ENCODE peak calls at places on chromosomes 3 and 15, in five cellular contexts. U is brain microvascular endothelial cell, R is A549, C is colonic mucosa, G is nephron progenitor cell. I is an unnamed sample.

GRCh38 chr3:139198186-139198585 is 145.6 kb upstream of the MRPS22 start:
- DNase-seq in R (no peak), C (no peak), U (no peak), G (no peak), I (no peak)

GRCh38 chr3:59367150-59367549 is 317.3 kb upstream of the CFAP20DC start:
- DNase-seq in R (no peak), C (no peak), G (no peak), U (peak; percentile 47), I (peak; percentile 56)

GRCh38 chr3:184873136-184873535 is 61.2 kb downstream of the VPS8 start:
- DNase-seq in U (no peak), R (no peak), C (no peak), G (no peak), I (no peak)

GRCh38 chr3:15769256-15769915 is 28.4 kb downstream of the ANKRD28 start:
- DNase-seq in U (no peak), R (no peak), G (no peak), C (no peak), I (peak; percentile 9)

GRCh38 chr15:40471105-40471777 is 457 bp downstream of the CHST14 start:
- DNase-seq in U (no peak), C (peak; percentile 26), G (no peak), R (no peak), I (no peak)

GRCh38 chr15:73870700-73871408 is 2.5 kb upstream of the TBC1D21 start:
- DNase-seq in R (no peak), U (peak; percentile 49), G (no peak), C (no peak), I (no peak)

GRCh38 chr15:78003539-78004008 is 73.9 kb downstream of the TBC1D2B start:
- DNase-seq in U (no peak), C (no peak), R (no peak), G (no peak), I (no peak)

GRCh38 chr3:178078933-178079332 is 457.3 kb upstream of the KCNMB2 start:
- DNase-seq in U (no peak), C (no peak), G (no peak), R (no peak), I (no peak)

GRCh38 chr3:41364736-41365135 is 165.4 kb downstream of the CTNNB1 start:
- DNase-seq in R (no peak), C (no peak), G (no peak), U (no peak), I (no peak)

GRCh38 chr15:56598991-56599390 is 134.1 kb upstream of the MNS1 start:
- DNase-seq in U (peak; percentile 40), G (no peak), C (no peak), R (no peak), I (peak; percentile 50)

GRCh38 chr3:13475871-13476590 is 4.1 kb upstream of the HDAC11 start:
- DNase-seq in G (no peak), R (no peak), U (no peak), C (no peak), I (no peak)

GRCh38 chr15:59746777-59747176 is 57.7 kb upstream of the BNIP2 start:
- DNase-seq in G (no peak), R (no peak), U (no peak), C (no peak), I (no peak)

GRCh38 chr3:182484682-182485081 is 308.6 kb upstream of the ATP11B start:
- DNase-seq in C (no peak), U (no peak), G (peak; percentile 11), R (no peak), I (no peak)

GRCh38 chr3:196177967-196178366 is 33.2 kb downstream of the ZDHHC19 start:
- DNase-seq in U (no peak), G (no peak), C (peak; percentile 74), R (no peak), I (no peak)

GRCh38 chr3:25587094-25587493 is 77.6 kb downstream of the TOP2B start:
- DNase-seq in C (no peak), R (no peak), G (no peak), U (no peak), I (peak; percentile 45)

GRCh38 chr3:179015551-179016020 is 56.0 kb downstream of the ZMAT3 start:
- DNase-seq in C (peak; percentile 71), G (peak; percentile 51), U (peak; percentile 86), R (peak; percentile 18), I (peak; percentile 82)

GRCh38 chr15:73127302-73127936 is 75.2 kb downstream of the NEO1 start:
- DNase-seq in C (peak; percentile 39), U (peak; percentile 23), G (peak; percentile 25), R (peak; percentile 58), I (peak; percentile 56)

GRCh38 chr3:182704926-182705325 is 88.4 kb upstream of the ATP11B start:
- DNase-seq in C (no peak), G (no peak), R (no peak), U (no peak), I (no peak)

GRCh38 chr15:83436513-83437158 is 10.5 kb upstream of the SH3GL3 start:
- DNase-seq in C (no peak), U (peak; percentile 42), G (no peak), R (peak; percentile 68), I (peak; percentile 74)

GRCh38 chr3:113695426-113695817 is 1.0 kb downstream of the USF3 start:
- DNase-seq in U (no peak), R (no peak), G (no peak), C (no peak), I (no peak)

GRCh38 chr3:51717947-51718346 is 11.1 kb downstream of the GRM2 start:
- DNase-seq in U (no peak), G (no peak), C (no peak), R (no peak), I (no peak)

GRCh38 chr3:51720292-51721061 is 13.6 kb downstream of the GRM2 start:
- DNase-seq in R (no peak), U (no peak), C (no peak), G (no peak), I (no peak)

GRCh38 chr3:51719413-51720025 is 12.7 kb downstream of the GRM2 start:
- DNase-seq in C (no peak), U (no peak), R (no peak), G (no peak), I (no peak)

GRCh38 chr3:51717446-51717845 is 10.6 kb downstream of the GRM2 start:
- DNase-seq in U (no peak), R (no peak), C (no peak), G (no peak), I (no peak)

DNA sequence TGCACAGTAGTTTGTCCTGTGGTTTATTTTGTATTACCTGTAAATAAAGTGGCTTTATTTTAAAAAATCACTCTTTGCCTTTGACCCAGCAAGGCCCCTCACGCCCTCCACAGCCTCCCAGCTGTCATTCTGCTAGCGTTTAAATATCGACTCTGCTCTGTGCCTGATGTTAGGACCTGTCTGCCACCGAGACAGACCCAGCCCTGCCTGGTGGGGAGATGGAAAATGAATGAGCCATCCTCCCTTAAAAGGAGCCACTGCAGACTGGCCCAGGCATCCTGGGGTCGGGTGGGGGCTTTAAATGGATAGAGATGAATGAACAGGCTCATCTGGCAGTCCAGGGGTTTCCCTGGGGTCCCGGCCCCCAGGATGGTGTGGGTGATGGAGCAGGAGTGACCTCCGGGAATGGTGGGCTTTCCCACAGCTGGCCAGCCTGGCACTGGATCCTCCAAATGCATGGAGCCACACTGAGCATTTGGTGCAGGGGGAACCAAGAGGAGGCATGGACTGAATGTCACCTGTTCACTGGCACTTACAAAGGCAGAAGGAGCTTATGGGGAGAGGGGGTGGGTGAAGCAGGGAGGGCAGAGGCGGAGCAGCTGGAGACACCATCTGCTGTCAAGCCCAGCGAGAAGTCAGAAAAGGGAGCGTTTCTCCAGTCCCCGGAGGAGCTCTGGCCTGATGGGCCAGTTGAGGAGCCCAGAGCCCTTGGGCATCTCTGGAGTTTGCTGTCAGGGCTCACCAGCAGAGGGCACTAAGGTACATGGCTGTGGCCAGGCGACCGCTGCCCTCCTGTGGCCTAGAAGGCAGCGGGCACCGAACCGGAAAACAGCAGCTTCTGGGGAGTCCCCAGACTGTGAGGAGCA is 11.9 kb downstream of the GRM2 start:
- DNase-seq in R (peak; percentile 47), G (peak; percentile 78), C (peak; percentile 78), U (peak; percentile 25), I (peak; percentile 72)
- TF ChIP-seq CTCF in R (peak; percentile 63), G (peak; percentile 76), C (peak; percentile 67), U (peak; percentile 81), I (peak; percentile 82)

GRCh38 chr3:53230041-53230621 is 25.7 kb downstream of the TKT start:
- DNase-seq in C (no peak), U (no peak), R (no peak), G (no peak), I (no peak)
- TF ChIP-seq CTCF in C (no peak), U (peak; percentile 29), R (no peak), G (no peak), I (no peak)

DNA sequence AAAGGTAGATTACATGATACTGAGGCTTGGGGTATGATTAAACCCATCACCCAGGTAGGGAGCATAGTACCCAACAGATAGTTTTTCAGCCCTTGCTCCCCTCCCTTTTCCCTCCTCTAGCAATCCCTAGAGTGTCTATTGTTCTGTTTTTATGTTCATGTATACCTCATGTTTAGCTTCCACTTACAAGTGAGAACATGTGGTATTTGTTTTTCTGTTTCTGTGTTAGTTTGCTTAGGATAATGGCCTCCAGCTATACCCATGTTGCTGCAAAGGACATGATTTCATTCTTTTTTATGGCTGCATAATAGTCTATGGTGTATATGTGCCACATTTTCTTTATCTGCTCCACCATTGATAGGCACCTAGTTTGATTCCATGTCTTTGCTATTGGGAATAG is 82.7 kb downstream of the MYLK start:
- DNase-seq in U (no peak), C (no peak), R (no peak), G (no peak), I (no peak)
- TF ChIP-seq CTCF in U (no peak), C (no peak), R (no peak), G (no peak), I (no peak)

GRCh38 chr3:72310028-72310987 is 525.4 kb upstream of the PROK2 start:
- DNase-seq in R (no peak), C (peak; percentile 60), G (peak; percentile 42), U (peak; percentile 53), I (peak; percentile 48)

GRCh38 chr3:72303926-72304325 is 519.0 kb upstream of the PROK2 start:
- DNase-seq in R (no peak), G (no peak), C (no peak), U (no peak), I (no peak)

GRCh38 chr3:72309626-72310025 is 524.7 kb upstream of the PROK2 start:
- DNase-seq in U (no peak), R (no peak), G (no peak), C (no peak), I (no peak)

GRCh38 chr3:72307438-72308105 is 522.6 kb upstream of the PROK2 start:
- DNase-seq in C (no peak), R (no peak), U (no peak), G (no peak), I (no peak)

DNA sequence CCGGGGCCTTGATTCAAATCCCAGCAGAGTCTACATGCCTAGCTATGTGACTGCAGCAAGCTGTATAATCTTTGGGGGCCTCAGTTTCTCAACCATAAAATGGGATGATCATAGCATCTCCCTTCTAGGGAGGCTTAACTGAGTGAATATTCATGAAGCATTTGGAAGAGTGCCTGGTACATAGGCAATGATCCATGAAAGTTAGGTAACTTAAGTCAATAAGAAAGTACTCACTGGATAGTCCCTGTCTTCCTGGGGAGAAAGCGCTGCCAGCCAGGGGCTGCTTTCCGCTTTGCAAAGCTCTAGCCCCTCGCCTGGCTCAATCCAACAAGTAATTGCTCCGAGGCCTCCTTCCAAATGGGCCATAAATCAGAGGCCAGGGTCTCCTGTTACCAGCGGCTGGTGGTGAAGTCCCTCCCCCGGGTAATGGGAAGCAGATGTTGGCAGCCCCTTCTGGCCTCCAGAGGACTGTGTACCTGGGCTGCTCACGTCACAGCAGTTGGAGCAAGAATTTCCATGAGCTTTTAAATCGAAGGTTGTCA is 521.9 kb upstream of the PROK2 start:
- DNase-seq in R (no peak), U (no peak), G (peak; percentile 87), C (no peak), I (peak; percentile 36)
- TF ChIP-seq CTCF in R (no peak), U (no peak), G (no peak), C (no peak), I (no peak)